ENCODE peak calls at places on chromosomes 6 and 20, in ten cellular contexts. J is T-helper 1 cell; W is stromal cell of bone marrow; E is NCI-H460; Z is NCI-H1417; X is activated T-helper 1 cell treated with Interleukin-2 at 50 U/mL for 16 hours; M is psoas muscle; H is osteocyte; D is ovary; C is stimulated activated CD4-positive, alpha-beta T cell treated with anti-CD3 and anti-CD28 coated beads, Interleukin-2, amount 100 ng/mL, for 48 hours. R is an unnamed sample.
A peak's percentile ranks its signal among the peaks of the same experiment; 100 is the strongest.

GRCh38 chr6:52577022-52577777 is at the start of gene TRAM2:
- DNase-seq in J (peak; percentile 75), W (peak; percentile 70), E (peak; percentile 69), Z (peak; percentile 84), X (peak; percentile 73), M (peak; percentile 92), H (peak; percentile 93), D (peak; percentile 92), C (peak; percentile 61), R (peak; percentile 76)

GRCh38 chr6:34093854-34094430 is 51.9 kb downstream of the GRM4 start:
- DNase-seq in J (no peak), W (no peak), E (no peak), Z (no peak), X (no peak), M (no peak), H (no peak), D (no peak), C (no peak), R (no peak)

GRCh38 chr6:36979343-36979742 is 6.7 kb downstream of the MTCH1 start:
- DNase-seq in J (no peak), W (peak; percentile 40), E (peak; percentile 22), Z (peak; percentile 43), X (no peak), M (peak; percentile 78), H (no peak), D (peak; percentile 79), C (no peak), R (no peak)

GRCh38 chr6:118663993-118664985 is 12.9 kb upstream of the CEP85L start:
- DNase-seq in J (no peak), W (no peak), E (no peak), Z (no peak), X (no peak), M (no peak), H (no peak), D (no peak), C (no peak), R (peak; percentile 17)

GRCh38 chr6:146847426-146847825 is 248.7 kb downstream of the ADGB start:
- DNase-seq in J (no peak), W (no peak), E (no peak), Z (no peak), X (no peak), M (no peak), H (no peak), D (no peak), C (no peak), R (no peak)

GRCh38 chr6:112501705-112502104 is 154.6 kb downstream of the RFPL4B start:
- DNase-seq in J (no peak), W (no peak), E (no peak), Z (peak; percentile 87), X (no peak), M (peak; percentile 55), H (peak; percentile 86), D (peak; percentile 37), C (no peak), R (no peak)

GRCh38 chr20:43946659-43947315 is 32.1 kb downstream of the TOX2 start:
- DNase-seq in J (no peak), W (no peak), E (no peak), Z (no peak), X (no peak), M (no peak), H (no peak), D (no peak), C (no peak), R (no peak)

GRCh38 chr6:36590237-36590636 is 3.9 kb upstream of the SRSF3 start:
- DNase-seq in J (no peak), W (peak; percentile 68), E (no peak), Z (no peak), X (no peak), M (no peak), H (no peak), D (no peak), C (no peak), R (no peak)

GRCh38 chr6:83193747-83194582 is 808 bp downstream of the RWDD2A start:
- DNase-seq in J (peak; percentile 22), W (no peak), E (no peak), Z (peak; percentile 76), X (peak; percentile 4), M (peak; percentile 65), H (peak; percentile 86), D (peak; percentile 69), C (peak; percentile 4), R (peak; percentile 72)

GRCh38 chr20:34713194-34713943 is 9.2 kb downstream of the TP53INP2 start:
- DNase-seq in J (no peak), W (peak; percentile 91), E (peak; percentile 37), Z (no peak), X (no peak), M (no peak), H (no peak), D (no peak), C (no peak), R (no peak)

GRCh38 chr20:13468166-13468565 is 170.6 kb downstream of the TASP1 start:
- DNase-seq in J (no peak), W (no peak), E (no peak), Z (no peak), X (no peak), M (no peak), H (no peak), D (no peak), C (no peak), R (no peak)

GRCh38 chr6:157460182-157460999 is 79.4 kb downstream of the ZDHHC14 start:
- DNase-seq in J (no peak), W (no peak), E (no peak), Z (no peak), X (no peak), M (no peak), H (no peak), D (no peak), C (no peak), R (no peak)

GRCh38 chr20:55052464-55052863 is 577.1 kb downstream of the DOK5 start:
- DNase-seq in J (no peak), W (no peak), E (no peak), Z (no peak), X (no peak), M (no peak), H (no peak), D (no peak), C (no peak), R (no peak)

GRCh38 chr6:98686008-98686601 is 148.3 kb upstream of the POU3F2 start:
- DNase-seq in J (no peak), W (no peak), E (no peak), Z (no peak), X (no peak), M (no peak), H (no peak), D (no peak), C (no peak), R (no peak)

GRCh38 chr6:141790921-141791320 is 341.8 kb upstream of the GJE1 start:
- DNase-seq in J (no peak), W (no peak), E (no peak), Z (no peak), X (no peak), M (no peak), H (no peak), D (no peak), C (no peak), R (no peak)

GRCh38 chr6:165638530-165638929 is 24.5 kb downstream of the PDE10A start:
- DNase-seq in J (no peak), W (no peak), E (no peak), Z (no peak), X (no peak), M (no peak), H (no peak), D (no peak), C (no peak), R (no peak)

GRCh38 chr6:1789092-1789491 is 179.4 kb downstream of the FOXC1 start:
- DNase-seq in J (no peak), W (peak; percentile 38), E (no peak), Z (no peak), X (no peak), M (no peak), H (no peak), D (no peak), C (no peak), R (no peak)

GRCh38 chr6:152952045-152952444 is 30.8 kb downstream of the FBXO5 start:
- DNase-seq in J (no peak), W (no peak), E (no peak), Z (no peak), X (no peak), M (no peak), H (no peak), D (no peak), C (no peak), R (no peak)

GRCh38 chr20:37627767-37628130 is 66.1 kb upstream of the CTNNBL1 start:
- DNase-seq in J (no peak), W (no peak), E (no peak), Z (no peak), X (no peak), M (no peak), H (no peak), D (no peak), C (no peak), R (no peak)

GRCh38 chr6:6494677-6495076 is 93.8 kb upstream of the LY86 start:
- DNase-seq in J (no peak), W (no peak), E (peak; percentile 43), Z (peak; percentile 20), X (no peak), M (peak; percentile 64), H (no peak), D (no peak), C (peak; percentile 14), R (no peak)

GRCh38 chr6:16149305-16149704 is 20.4 kb downstream of the MYLIP start:
- DNase-seq in J (no peak), W (no peak), E (no peak), Z (no peak), X (no peak), M (no peak), H (no peak), D (no peak), C (no peak), R (no peak)

GRCh38 chr6:89489078-89489477 is 56.1 kb downstream of the ANKRD6 start:
- DNase-seq in J (no peak), W (no peak), E (no peak), Z (peak; percentile 38), X (no peak), M (no peak), H (no peak), D (no peak), C (no peak), R (peak; percentile 39)

GRCh38 chr6:139824864-139825263 is 450.4 kb upstream of the CITED2 start:
- DNase-seq in J (no peak), W (no peak), E (no peak), Z (no peak), X (no peak), M (no peak), H (no peak), D (no peak), C (no peak), R (no peak)

GRCh38 chr6:24415753-24416152 is 13.0 kb downstream of the MRS2 start:
- DNase-seq in J (no peak), W (no peak), E (no peak), Z (no peak), X (no peak), M (no peak), H (no peak), D (no peak), C (no peak), R (no peak)

GRCh38 chr20:63406617-63407245 is 45.6 kb upstream of the CHRNA4 start:
- DNase-seq in J (no peak), W (no peak), E (no peak), Z (no peak), X (no peak), M (no peak), H (no peak), D (no peak), C (no peak), R (no peak)

GRCh38 chr6:52155791-52156576 is 30.2 kb upstream of the IL17A start:
- DNase-seq in J (no peak), W (no peak), E (no peak), Z (peak; percentile 29), X (no peak), M (no peak), H (no peak), D (no peak), C (no peak), R (no peak)

GRCh38 chr6:37160922-37161778 is 8.8 kb upstream of the PIM1 start:
- DNase-seq in J (no peak), W (peak; percentile 63), E (no peak), Z (no peak), X (no peak), M (no peak), H (no peak), D (peak; percentile 8), C (no peak), R (no peak)

GRCh38 chr6:169798764-169799473 is 47.5 kb downstream of the ERMARD start:
- DNase-seq in J (no peak), W (no peak), E (no peak), Z (no peak), X (no peak), M (no peak), H (no peak), D (no peak), C (no peak), R (no peak)